ENCODE peak calls at places on chromosome 4, in six cellular contexts. One of them, this sample, is unnamed.

GRCh38 chr4:24603343-24603742 is 19.0 kb upstream of the DHX15 start:
- DNase-seq in neuronal stem cell: no peak
- DNase-seq in H1: no peak
- DNase-seq in trophoblast cell: no peak
- DNase-seq in mesenchymal stem cell: no peak
- DNase-seq in H9: no peak
- DNase-seq in this sample: no peak

GRCh38 chr4:85028910-85029309 is 62.4 kb upstream of the WDFY3 start:
- DNase-seq in mesenchymal stem cell: peak; percentile 89
- DNase-seq in neuronal stem cell: no peak
- DNase-seq in H1: no peak
- DNase-seq in H9: no peak
- DNase-seq in trophoblast cell: peak; percentile 84
- DNase-seq in this sample: peak; percentile 22

GRCh38 chr4:186404562-186405134 is 138.7 kb downstream of the F11 start:
- DNase-seq in H9: no peak
- DNase-seq in mesenchymal stem cell: no peak
- DNase-seq in neuronal stem cell: no peak
- DNase-seq in H1: no peak
- DNase-seq in trophoblast cell: no peak
- DNase-seq in this sample: no peak

GRCh38 chr4:20172070-20172760 is 79.5 kb upstream of the SLIT2 start:
- DNase-seq in mesenchymal stem cell: no peak
- DNase-seq in H1: no peak
- DNase-seq in H9: no peak
- DNase-seq in neuronal stem cell: no peak
- DNase-seq in trophoblast cell: no peak
- DNase-seq in this sample: no peak

GRCh38 chr4:52037730-52038108 is 380 bp downstream of the SGCB start:
- DNase-seq in H9: peak; percentile 64
- DNase-seq in trophoblast cell: no peak
- DNase-seq in mesenchymal stem cell: peak; percentile 48
- DNase-seq in neuronal stem cell: no peak
- DNase-seq in H1: no peak
- DNase-seq in this sample: peak; percentile 33

GRCh38 chr4:21709031-21709430 is 239.5 kb downstream of the KCNIP4 start:
- DNase-seq in mesenchymal stem cell: no peak
- DNase-seq in neuronal stem cell: no peak
- DNase-seq in trophoblast cell: no peak
- DNase-seq in H9: no peak
- DNase-seq in H1: no peak
- DNase-seq in this sample: no peak

GRCh38 chr4:41538017-41538733 is at the start of gene LIMCH1:
- DNase-seq in H9: peak; percentile 66
- DNase-seq in neuronal stem cell: no peak
- DNase-seq in H1: peak; percentile 9
- DNase-seq in trophoblast cell: peak; percentile 78
- DNase-seq in mesenchymal stem cell: no peak
- DNase-seq in this sample: no peak

GRCh38 chr4:94880976-94881375 is 123.2 kb downstream of the BMPR1B start:
- DNase-seq in neuronal stem cell: no peak
- DNase-seq in H9: no peak
- DNase-seq in H1: no peak
- DNase-seq in mesenchymal stem cell: peak; percentile 62
- DNase-seq in trophoblast cell: no peak
- DNase-seq in this sample: peak; percentile 77

GRCh38 chr4:140630246-140630645 is 61.5 kb upstream of the UCP1 start:
- DNase-seq in H9: no peak
- DNase-seq in mesenchymal stem cell: no peak
- DNase-seq in neuronal stem cell: no peak
- DNase-seq in trophoblast cell: no peak
- DNase-seq in H1: no peak
- DNase-seq in this sample: no peak

GRCh38 chr4:100286601-100287000 is 96.3 kb upstream of the DDIT4L start:
- DNase-seq in H1: no peak
- DNase-seq in neuronal stem cell: no peak
- DNase-seq in mesenchymal stem cell: no peak
- DNase-seq in trophoblast cell: no peak
- DNase-seq in H9: peak; percentile 45
- DNase-seq in this sample: no peak

GRCh38 chr4:21946858-21947257 is 1.7 kb downstream of the KCNIP4 start:
- DNase-seq in neuronal stem cell: no peak
- DNase-seq in mesenchymal stem cell: no peak
- DNase-seq in trophoblast cell: no peak
- DNase-seq in H9: no peak
- DNase-seq in H1: no peak
- DNase-seq in this sample: no peak

GRCh38 chr4:53541577-53542206 is 49.6 kb downstream of the LNX1 start:
- DNase-seq in H1: no peak
- DNase-seq in H9: no peak
- DNase-seq in trophoblast cell: no peak
- DNase-seq in mesenchymal stem cell: peak; percentile 83
- DNase-seq in neuronal stem cell: no peak
- DNase-seq in this sample: peak; percentile 95

GRCh38 chr4:176927664-176928063 is 134.9 kb upstream of the VEGFC start:
- DNase-seq in H9: no peak
- DNase-seq in neuronal stem cell: no peak
- DNase-seq in mesenchymal stem cell: peak; percentile 35
- DNase-seq in H1: no peak
- DNase-seq in trophoblast cell: no peak
- DNase-seq in this sample: peak; percentile 94

GRCh38 chr4:95061220-95061619 is 303.5 kb downstream of the BMPR1B start:
- DNase-seq in H1: no peak
- DNase-seq in neuronal stem cell: no peak
- DNase-seq in trophoblast cell: no peak
- DNase-seq in mesenchymal stem cell: peak; percentile 38
- DNase-seq in H9: no peak
- DNase-seq in this sample: peak; percentile 9

GRCh38 chr4:184408021-184408710 is 66.2 kb downstream of the IRF2 start:
- DNase-seq in neuronal stem cell: no peak
- DNase-seq in mesenchymal stem cell: peak; percentile 50
- DNase-seq in trophoblast cell: no peak
- DNase-seq in H1: no peak
- DNase-seq in H9: no peak
- DNase-seq in this sample: peak; percentile 92

GRCh38 chr4:57153207-57153606 is 43.0 kb upstream of the IGFBP7 start:
- DNase-seq in mesenchymal stem cell: peak; percentile 15
- DNase-seq in neuronal stem cell: no peak
- DNase-seq in H1: no peak
- DNase-seq in H9: no peak
- DNase-seq in trophoblast cell: no peak
- DNase-seq in this sample: no peak

GRCh38 chr4:126954537-126955291 is 678.0 kb upstream of the INTU start:
- DNase-seq in H9: no peak
- DNase-seq in trophoblast cell: no peak
- DNase-seq in neuronal stem cell: no peak
- DNase-seq in mesenchymal stem cell: no peak
- DNase-seq in H1: no peak
- DNase-seq in this sample: no peak

GRCh38 chr4:34181891-34182290 is 2062.4 kb downstream of the ARAP2 start:
- DNase-seq in trophoblast cell: peak; percentile 12
- DNase-seq in mesenchymal stem cell: peak; percentile 64
- DNase-seq in H9: no peak
- DNase-seq in neuronal stem cell: no peak
- DNase-seq in H1: no peak
- DNase-seq in this sample: peak; percentile 61

GRCh38 chr4:73723029-73723428 is 17.3 kb upstream of the CXCL8 start:
- DNase-seq in trophoblast cell: no peak
- DNase-seq in H9: no peak
- DNase-seq in H1: no peak
- DNase-seq in neuronal stem cell: no peak
- DNase-seq in mesenchymal stem cell: no peak
- DNase-seq in this sample: no peak

GRCh38 chr4:149910177-149910576 is 94.5 kb upstream of the IQCM start:
- DNase-seq in H9: no peak
- DNase-seq in H1: no peak
- DNase-seq in trophoblast cell: no peak
- DNase-seq in mesenchymal stem cell: no peak
- DNase-seq in neuronal stem cell: no peak
- DNase-seq in this sample: no peak

GRCh38 chr4:123102897-123103489 is 180.6 kb upstream of the NUDT6 start:
- DNase-seq in H1: no peak
- DNase-seq in neuronal stem cell: peak; percentile 30
- DNase-seq in trophoblast cell: no peak
- DNase-seq in H9: no peak
- DNase-seq in mesenchymal stem cell: peak; percentile 75
- DNase-seq in this sample: peak; percentile 69

GRCh38 chr4:73718375-73719373 is 21.7 kb upstream of the CXCL8 start:
- DNase-seq in H9: no peak
- DNase-seq in mesenchymal stem cell: no peak
- DNase-seq in neuronal stem cell: no peak
- DNase-seq in trophoblast cell: no peak
- DNase-seq in H1: no peak
- DNase-seq in this sample: no peak

GRCh38 chr4:83751336-83751949 is 215.5 kb downstream of the GPAT3 start:
- DNase-seq in neuronal stem cell: no peak
- DNase-seq in trophoblast cell: peak; percentile 54
- DNase-seq in H1: no peak
- DNase-seq in H9: no peak
- DNase-seq in mesenchymal stem cell: no peak
- DNase-seq in this sample: no peak

GRCh38 chr4:114334808-114335739 is 263.5 kb upstream of the UGT8 start:
- DNase-seq in neuronal stem cell: no peak
- DNase-seq in H9: no peak
- DNase-seq in mesenchymal stem cell: peak; percentile 8
- DNase-seq in trophoblast cell: no peak
- DNase-seq in H1: no peak
- DNase-seq in this sample: no peak

GRCh38 chr4:1763550-1764080 is 29.5 kb upstream of the FGFR3 start:
- DNase-seq in trophoblast cell: no peak
- DNase-seq in neuronal stem cell: no peak
- DNase-seq in H9: no peak
- DNase-seq in H1: no peak
- DNase-seq in mesenchymal stem cell: peak; percentile 55
- DNase-seq in this sample: peak; percentile 22
- H2AFZ ChIP-seq in trophoblast cell: no peak overlapping the region
- H2AFZ ChIP-seq in neuronal stem cell: peak overlapping the region; percentile 73
- H2AFZ ChIP-seq in H9: no peak overlapping the region
- H2AFZ ChIP-seq in H1: no peak overlapping the region
- H2AFZ ChIP-seq in mesenchymal stem cell: peak overlapping the region; percentile 74
- H2AFZ ChIP-seq in this sample: peak overlapping the region; percentile 84

DNA sequence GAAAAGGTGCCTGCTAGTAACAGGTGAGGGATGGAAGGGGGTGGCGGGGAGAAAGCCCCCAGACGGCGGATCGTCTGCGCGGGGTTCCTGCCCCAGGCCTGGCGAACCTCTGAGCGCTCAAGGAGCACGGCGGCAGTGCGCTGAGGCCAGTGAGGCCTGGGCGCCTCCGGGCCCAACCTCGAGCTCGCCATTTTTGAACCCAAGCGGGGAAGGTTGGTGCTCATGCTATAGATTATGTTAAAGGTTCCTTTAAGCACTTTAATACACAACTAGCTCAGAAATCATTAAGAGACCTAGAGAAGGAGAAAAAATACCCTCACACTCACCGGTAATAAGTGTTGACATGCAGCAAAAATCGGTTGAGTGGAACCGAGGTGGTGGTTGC is 7.9 kb downstream of the PITX2 start:
- DNase-seq in H1: no peak
- DNase-seq in trophoblast cell: no peak
- DNase-seq in neuronal stem cell: peak; percentile 27
- DNase-seq in mesenchymal stem cell: peak; percentile 62
- DNase-seq in H9: peak; percentile 41
- DNase-seq in this sample: no peak
- H2AK5ac ChIP-seq in H1: no peak overlapping the region
- H2AK5ac ChIP-seq in trophoblast cell: no peak overlapping the region
- H2AK5ac ChIP-seq in neuronal stem cell: no peak overlapping the region
- H2AK5ac ChIP-seq in mesenchymal stem cell: no peak overlapping the region
- H2AK5ac ChIP-seq in H9: no peak overlapping the region
- H2AK5ac ChIP-seq in this sample: no peak overlapping the region

GRCh38 chr4:40190465-40190864 is 6.4 kb upstream of the RHOH start:
- DNase-seq in neuronal stem cell: no peak
- DNase-seq in H9: no peak
- DNase-seq in mesenchymal stem cell: peak; percentile 12
- DNase-seq in trophoblast cell: no peak
- DNase-seq in H1: no peak
- DNase-seq in this sample: no peak
- H3K27ac ChIP-seq in neuronal stem cell: no peak overlapping the region
- H3K27ac ChIP-seq in H9: no peak overlapping the region
- H3K27ac ChIP-seq in mesenchymal stem cell: no peak overlapping the region
- H3K27ac ChIP-seq in trophoblast cell: no peak overlapping the region
- H3K27ac ChIP-seq in H1: no peak overlapping the region
- H3K27ac ChIP-seq in this sample: no peak overlapping the region

DNA sequence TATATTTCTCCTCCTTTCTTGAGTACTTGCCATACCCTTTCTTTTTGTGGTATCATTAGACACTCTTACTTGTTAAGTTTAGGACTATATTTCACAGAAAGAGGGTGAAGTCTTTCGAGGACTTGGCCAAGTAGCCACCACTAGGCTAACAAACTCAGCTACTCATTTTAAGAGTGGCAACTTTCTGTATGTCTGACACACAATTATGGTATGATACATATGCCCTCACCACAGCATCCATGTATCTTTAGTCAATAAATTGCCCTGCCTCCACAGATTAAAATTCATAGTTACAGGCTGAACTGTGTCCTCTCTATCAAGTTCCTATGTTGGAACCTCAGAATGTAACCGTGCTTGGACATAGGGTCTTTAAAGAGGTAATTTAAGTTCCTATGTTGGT is 23.2 kb downstream of the TAPT1 start:
- DNase-seq in neuronal stem cell: no peak
- DNase-seq in H1: no peak
- DNase-seq in H9: no peak
- DNase-seq in trophoblast cell: no peak
- DNase-seq in mesenchymal stem cell: no peak
- DNase-seq in this sample: no peak
- H2AFZ ChIP-seq in neuronal stem cell: no peak overlapping the region
- H2AFZ ChIP-seq in H1: no peak overlapping the region
- H2AFZ ChIP-seq in H9: no peak overlapping the region
- H2AFZ ChIP-seq in trophoblast cell: no peak overlapping the region
- H2AFZ ChIP-seq in mesenchymal stem cell: no peak overlapping the region
- H2AFZ ChIP-seq in this sample: no peak overlapping the region

GRCh38 chr4:55871299-55871800 is 17.9 kb downstream of the EXOC1 start:
- DNase-seq in H1: no peak
- DNase-seq in neuronal stem cell: no peak
- DNase-seq in trophoblast cell: no peak
- DNase-seq in H9: no peak
- DNase-seq in mesenchymal stem cell: no peak
- DNase-seq in this sample: no peak
- H2AK5ac ChIP-seq in H1: no peak overlapping the region
- H2AK5ac ChIP-seq in neuronal stem cell: no peak overlapping the region
- H2AK5ac ChIP-seq in trophoblast cell: no peak overlapping the region
- H2AK5ac ChIP-seq in H9: no peak overlapping the region
- H2AK5ac ChIP-seq in mesenchymal stem cell: no peak overlapping the region
- H2AK5ac ChIP-seq in this sample: no peak overlapping the region

GRCh38 chr4:99103166-99103565 is 14.6 kb upstream of the ADH5 start:
- DNase-seq in neuronal stem cell: no peak
- DNase-seq in H1: no peak
- DNase-seq in H9: no peak
- DNase-seq in mesenchymal stem cell: no peak
- DNase-seq in trophoblast cell: no peak
- DNase-seq in this sample: no peak
- H3K27ac ChIP-seq in neuronal stem cell: no peak overlapping the region
- H3K27ac ChIP-seq in H1: no peak overlapping the region
- H3K27ac ChIP-seq in H9: no peak overlapping the region
- H3K27ac ChIP-seq in mesenchymal stem cell: no peak overlapping the region
- H3K27ac ChIP-seq in trophoblast cell: no peak overlapping the region
- H3K27ac ChIP-seq in this sample: no peak overlapping the region